ENCODE peak calls at places on chromosomes 4 and X, in ten cellular contexts. E, R, L, C, O, A, V, G, X and P are unnamed samples.

GRCh38 chr4:13525606-13526281 is 18.6 kb downstream of the NKX3-2 start:
- DNase-seq in X (no peak), L (no peak), V (no peak), G (no peak), A (peak; percentile 38), C (no peak), R (no peak), E (no peak), O (no peak), P (peak; percentile 63)

GRCh38 chrX:112053169-112053568 is 29.4 kb downstream of the TRPC5 start:
- DNase-seq in G (no peak), R (no peak), O (peak; percentile 68), A (no peak), L (no peak), X (no peak), E (no peak), C (no peak), V (no peak), P (no peak)

GRCh38 chr4:153421980-153422379 is 44.2 kb upstream of the TMEM131L start:
- DNase-seq in R (no peak), C (no peak), L (no peak), X (no peak), V (no peak), G (no peak), O (no peak), A (no peak), E (no peak), P (no peak)

GRCh38 chr4:152983221-152983620 is 47.1 kb downstream of the FHDC1 start:
- DNase-seq in X (no peak), A (peak; percentile 41), G (peak; percentile 30), O (no peak), C (no peak), R (no peak), E (no peak), V (no peak), L (no peak), P (no peak)

GRCh38 chr4:129804458-129804981 is 708.6 kb downstream of the C4orf33 start:
- DNase-seq in C (no peak), V (no peak), X (no peak), G (no peak), A (peak; percentile 49), L (no peak), R (no peak), O (no peak), E (no peak), P (no peak)

GRCh38 chr4:108171541-108172230 is 3.0 kb upstream of the LEF1 start:
- DNase-seq in L (no peak), E (no peak), O (no peak), C (no peak), G (no peak), V (no peak), R (no peak), X (no peak), A (peak; percentile 62), P (peak; percentile 72)

GRCh38 chr4:80608285-80608980 is 272.9 kb downstream of the CFAP299 start:
- DNase-seq in V (no peak), C (no peak), R (no peak), G (peak; percentile 48), E (peak; percentile 79), X (no peak), L (no peak), O (no peak), A (no peak), P (no peak)

GRCh38 chr4:55008166-55009056 is 117.0 kb downstream of the KDR start:
- DNase-seq in E (no peak), O (no peak), V (no peak), X (peak; percentile 70), C (no peak), R (no peak), G (peak; percentile 24), L (no peak), A (peak; percentile 58), P (no peak)

GRCh38 chr4:120769227-120769626 is 153.3 kb downstream of the PRDM5 start:
- DNase-seq in R (no peak), G (peak; percentile 49), O (no peak), V (peak; percentile 16), C (peak; percentile 24), A (no peak), X (no peak), E (peak; percentile 94), L (peak; percentile 1), P (peak; percentile 61)

GRCh38 chrX:120271218-120271617 is 20.6 kb downstream of the ZBTB33 start:
- DNase-seq in V (no peak), O (no peak), C (no peak), A (no peak), E (no peak), X (no peak), G (no peak), L (no peak), R (no peak), P (no peak)

GRCh38 chr4:10112658-10113284 is 3.8 kb downstream of the WDR1 start:
- DNase-seq in E (no peak), X (no peak), C (no peak), V (no peak), A (no peak), R (no peak), G (no peak), O (no peak), L (no peak), P (peak; percentile 80)

GRCh38 chrX:37666516-37666915 is 19.1 kb upstream of the XK start:
- DNase-seq in G (no peak), R (no peak), L (no peak), C (no peak), O (no peak), X (no peak), E (peak; percentile 65), A (no peak), V (no peak), P (no peak)

GRCh38 chr4:114658179-114658578 is 59.6 kb downstream of the UGT8 start:
- DNase-seq in X (no peak), V (no peak), G (no peak), A (peak; percentile 28), E (no peak), L (no peak), R (no peak), C (no peak), O (no peak), P (no peak)

GRCh38 chrX:37685452-37686347 is at the start of gene XK:
- DNase-seq in R (no peak), L (peak; percentile 19), G (peak; percentile 28), O (peak; percentile 92), A (peak; percentile 74), E (peak; percentile 39), C (peak; percentile 49), V (peak; percentile 71), X (no peak), P (peak; percentile 58)

GRCh38 chr4:4574792-4575191 is 32.9 kb upstream of the STX18 start:
- DNase-seq in E (peak; percentile 86), X (peak; percentile 48), O (no peak), L (peak; percentile 25), G (peak; percentile 86), C (peak; percentile 87), V (peak; percentile 10), A (peak; percentile 23), R (no peak), P (peak; percentile 44)

DNA sequence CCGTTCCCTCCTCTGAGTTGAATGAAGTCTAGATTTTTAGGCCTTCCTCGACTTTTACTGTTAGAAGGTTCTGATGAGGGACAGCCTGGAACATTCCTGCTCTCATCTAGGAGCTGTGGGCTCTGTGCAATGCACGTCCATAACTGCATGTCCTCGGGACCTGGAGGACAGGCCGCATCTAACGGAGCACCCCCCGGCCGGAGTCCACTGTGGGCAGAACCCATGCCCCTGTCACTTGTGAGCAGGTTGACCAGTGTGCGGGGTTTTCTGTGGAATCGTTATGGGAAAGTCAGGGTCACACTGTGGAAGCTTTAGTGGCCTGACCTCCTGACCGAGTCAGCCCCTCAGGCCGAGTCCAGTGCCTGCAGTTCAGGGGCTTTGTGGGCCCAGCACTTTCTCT is 19.3 kb upstream of the TADA2B start:
- DNase-seq in O (no peak), R (no peak), X (no peak), A (no peak), C (no peak), L (no peak), V (no peak), E (no peak), G (no peak), P (peak; percentile 32)
- H3K36me3 ChIP-seq in O (peaks cover 5% of the 10 kb centered on the region), R (peaks cover 27% of the 10 kb centered on the region), X (peaks cover 2% of the 10 kb centered on the region), A (no peaks in the 10 kb centered on the region), C (no peaks in the 10 kb centered on the region), L (peaks cover 10% of the 10 kb centered on the region), V (peaks cover 12% of the 10 kb centered on the region), E (peaks cover 4% of the 10 kb centered on the region), G (no peaks in the 10 kb centered on the region), P (peaks cover 7% of the 10 kb centered on the region)

GRCh38 chrX:4831574-4831973 is 1118.1 kb upstream of the PRKX start:
- DNase-seq in R (no peak), O (no peak), A (no peak), V (no peak), E (no peak), L (no peak), G (no peak), X (no peak), C (no peak), P (no peak)
- H3K4me2 ChIP-seq in R (no peak overlapping the region), O (no peak overlapping the region), A (no peak overlapping the region), V (no peak overlapping the region), E (no peak overlapping the region), L (no peak overlapping the region), G (no peak overlapping the region), X (no peak overlapping the region), C (no peak overlapping the region), P (no peak overlapping the region)

GRCh38 chr4:48594185-48594584 is 104.1 kb downstream of the ZAR1 start:
- DNase-seq in G (no peak), C (no peak), E (no peak), R (no peak), L (no peak), V (no peak), A (peak; percentile 67), X (no peak), O (no peak), P (no peak)

GRCh38 chr4:48591372-48591771 is 101.3 kb downstream of the ZAR1 start:
- DNase-seq in V (no peak), O (no peak), A (no peak), C (no peak), L (no peak), X (no peak), G (no peak), E (no peak), R (no peak), P (no peak)

GRCh38 chr4:48585401-48585800 is 95.3 kb downstream of the ZAR1 start:
- DNase-seq in V (no peak), A (no peak), L (no peak), E (no peak), G (no peak), O (no peak), X (no peak), R (no peak), C (no peak), P (no peak)

GRCh38 chr4:48590884-48591283 is 100.8 kb downstream of the ZAR1 start:
- DNase-seq in C (no peak), A (no peak), X (no peak), R (no peak), E (no peak), V (no peak), O (no peak), L (no peak), G (no peak), P (no peak)

GRCh38 chr4:48588230-48588943 is 98.3 kb downstream of the ZAR1 start:
- DNase-seq in A (no peak), R (no peak), X (no peak), V (no peak), G (peak; percentile 32), L (no peak), O (no peak), C (no peak), E (no peak), P (no peak)
- H3K36me3 ChIP-seq in A (no peaks in the 10 kb centered on the region), R (peaks cover 68% of the 10 kb centered on the region), X (peaks cover 27% of the 10 kb centered on the region), V (no peaks in the 10 kb centered on the region), G (peaks cover 19% of the 10 kb centered on the region), L (peaks cover 16% of the 10 kb centered on the region), O (no peaks in the 10 kb centered on the region), C (no peaks in the 10 kb centered on the region), E (peaks cover 4% of the 10 kb centered on the region), P (no peaks in the 10 kb centered on the region)

GRCh38 chr4:139630991-139631390 is 34.6 kb upstream of the MGST2 start:
- DNase-seq in O (no peak), V (no peak), A (peak; percentile 49), C (no peak), E (no peak), R (no peak), L (no peak), G (no peak), X (no peak), P (no peak)
- H3K4me2 ChIP-seq in O (no peak overlapping the region), V (no peak overlapping the region), A (no peak overlapping the region), C (no peak overlapping the region), E (no peak overlapping the region), R (no peak overlapping the region), L (no peak overlapping the region), G (no peak overlapping the region), X (no peak overlapping the region), P (no peak overlapping the region)